ENCODE peak calls at places on chromosome 16, in four cellular contexts. Q is HEK293T, C is smooth muscle cell of the brain vasculature, I is cardiac septum. F is an unnamed sample.

GRCh38 chr16:75263963-75264445 is 12.6 kb upstream of the BCAR1 start:
- DNase-seq in Q (no peak), C (no peak), I (no peak), F (no peak)

GRCh38 chr16:87945351-87946042 is 5.7 kb upstream of the BANP start:
- DNase-seq in Q (no peak), C (no peak), I (peak; percentile 83), F (no peak)

GRCh38 chr16:23504076-23504452 is 6.2 kb downstream of the GGA2 start:
- DNase-seq in Q (no peak), C (no peak), I (no peak), F (no peak)

GRCh38 chr16:29727452-29727851 is 18.3 kb downstream of the C16orf54 start:
- DNase-seq in Q (no peak), C (no peak), I (no peak), F (no peak)

GRCh38 chr16:81163671-81164070 is 67.5 kb upstream of the GCSH start:
- DNase-seq in Q (no peak), C (no peak), I (no peak), F (no peak)

GRCh38 chr16:30901201-30902069 is 5.0 kb downstream of the CTF1 start:
- DNase-seq in Q (no peak), C (no peak), I (no peak), F (no peak)

GRCh38 chr16:24955975-24956731 is 59.0 kb downstream of the ARHGAP17 start:
- DNase-seq in Q (no peak), C (no peak), I (peak; percentile 58), F (no peak)

GRCh38 chr16:58365623-58366022 is 26.6 kb upstream of the GINS3 start:
- DNase-seq in Q (no peak), C (no peak), I (no peak), F (no peak)

GRCh38 chr16:86931410-86931941 is 353.1 kb downstream of the FOXL1 start:
- DNase-seq in Q (no peak), C (no peak), I (peak; percentile 80), F (no peak)

GRCh38 chr16:6153901-6154300 is 1056.3 kb upstream of the EEF2KMT start:
- DNase-seq in Q (no peak), C (no peak), I (no peak), F (no peak)

GRCh38 chr16:14564881-14565687 is 65.0 kb downstream of the PARN start:
- DNase-seq in Q (no peak), C (no peak), I (no peak), F (no peak)

GRCh38 chr16:48126801-48127644 is 28.8 kb downstream of the ABCC12 start:
- DNase-seq in Q (no peak), C (peak; percentile 91), I (no peak), F (no peak)

GRCh38 chr16:80580109-80580832 is 39.5 kb downstream of the DYNLRB2 start:
- DNase-seq in Q (no peak), C (no peak), I (no peak), F (peak; percentile 46)

GRCh38 chr16:626787-627457 is 3.9 kb upstream of the WFIKKN1 start:
- DNase-seq in Q (no peak), C (peak; percentile 84), I (no peak), F (no peak)

F was measured in NK-92 treated with Interleukin-12 subunit alpha and Interleukin-12 subunit beta, amount 100 ng/mL, for 24 hours.